ENCODE peak calls at places on chromosomes 13 and 19, in five cellular contexts. One of them, this sample, is unnamed.

GRCh38 chr19:42555801-42556200 is 27.5 kb upstream of the CEACAM1 start:
- DNase-seq in K562: no peak
- DNase-seq in IMR-90: no peak
- DNase-seq in heart left ventricle: no peak
- DNase-seq in H54: no peak
- DNase-seq in this sample: no peak

GRCh38 chr13:87444135-87444534 is 227.0 kb upstream of the SLITRK5 start:
- DNase-seq in K562: no peak
- DNase-seq in IMR-90: no peak
- DNase-seq in heart left ventricle: no peak
- DNase-seq in H54: no peak
- DNase-seq in this sample: no peak

GRCh38 chr19:51166846-51167490 is 24.9 kb downstream of the SIGLEC7 start:
- DNase-seq in K562: peak
- DNase-seq in IMR-90: no peak
- DNase-seq in heart left ventricle: no peak
- DNase-seq in H54: no peak
- DNase-seq in this sample: no peak

GRCh38 chr13:113448885-113449692 is 4.2 kb downstream of the ADPRHL1 start:
- DNase-seq in K562: peak
- DNase-seq in IMR-90: no peak
- DNase-seq in heart left ventricle: peak
- DNase-seq in H54: no peak
- DNase-seq in this sample: peak

GRCh38 chr19:33292595-33293254 is 9.6 kb downstream of the CEBPA start:
- DNase-seq in K562: no peak
- DNase-seq in IMR-90: no peak
- DNase-seq in heart left ventricle: no peak
- DNase-seq in H54: peak
- DNase-seq in this sample: no peak

GRCh38 chr13:44107357-44108121 is 227.8 kb downstream of the LACC1 start:
- DNase-seq in K562: no peak
- DNase-seq in IMR-90: no peak
- DNase-seq in heart left ventricle: no peak
- DNase-seq in H54: no peak
- DNase-seq in this sample: no peak

GRCh38 chr19:47032171-47032811 is 12.7 kb downstream of the NPAS1 start:
- DNase-seq in K562: peak
- DNase-seq in IMR-90: no peak
- DNase-seq in heart left ventricle: no peak
- DNase-seq in H54: no peak
- DNase-seq in this sample: no peak

GRCh38 chr13:34320084-34320483 is 502.1 kb downstream of the RFC3 start:
- DNase-seq in K562: no peak
- DNase-seq in IMR-90: no peak
- DNase-seq in heart left ventricle: no peak
- DNase-seq in H54: no peak
- DNase-seq in this sample: no peak

GRCh38 chr13:37681295-37682032 is 82.9 kb upstream of the POSTN start:
- DNase-seq in K562: no peak
- DNase-seq in IMR-90: peak
- DNase-seq in heart left ventricle: no peak
- DNase-seq in H54: no peak
- DNase-seq in this sample: no peak

GRCh38 chr19:43984687-43985000 is 656 bp downstream of the ZNF155 start:
- DNase-seq in K562: no peak
- DNase-seq in IMR-90: no peak
- DNase-seq in heart left ventricle: peak
- DNase-seq in H54: peak
- DNase-seq in this sample: peak

GRCh38 chr13:104015646-104016396 is 949.6 kb upstream of the SLC10A2 start:
- DNase-seq in K562: no peak
- DNase-seq in IMR-90: peak
- DNase-seq in heart left ventricle: no peak
- DNase-seq in H54: no peak
- DNase-seq in this sample: no peak

GRCh38 chr13:89407357-89407756 is 1736.2 kb downstream of the SLITRK5 start:
- DNase-seq in K562: no peak
- DNase-seq in IMR-90: no peak
- DNase-seq in heart left ventricle: no peak
- DNase-seq in H54: no peak
- DNase-seq in this sample: no peak

GRCh38 chr19:41993612-41994483 is at the start of gene ATP1A3:
- DNase-seq in K562: peak
- DNase-seq in IMR-90: peak
- DNase-seq in heart left ventricle: peak
- DNase-seq in H54: peak
- DNase-seq in this sample: no peak

GRCh38 chr13:45846681-45847080 is 4.9 kb downstream of the SIAH3 start:
- DNase-seq in K562: no peak
- DNase-seq in IMR-90: no peak
- DNase-seq in heart left ventricle: no peak
- DNase-seq in H54: no peak
- DNase-seq in this sample: no peak

GRCh38 chr13:31860002-31860401 is 120.7 kb downstream of the RXFP2 start:
- DNase-seq in K562: no peak
- DNase-seq in IMR-90: no peak
- DNase-seq in heart left ventricle: peak
- DNase-seq in H54: no peak
- DNase-seq in this sample: no peak

GRCh38 chr13:40648040-40648439 is 18.4 kb downstream of the FOXO1 start:
- DNase-seq in K562: no peak
- DNase-seq in IMR-90: no peak
- DNase-seq in heart left ventricle: no peak
- DNase-seq in H54: no peak
- DNase-seq in this sample: no peak

GRCh38 chr19:33396701-33397535 is 23.4 kb downstream of the CEBPG start:
- DNase-seq in K562: no peak
- DNase-seq in IMR-90: no peak
- DNase-seq in heart left ventricle: peak
- DNase-seq in H54: no peak
- DNase-seq in this sample: no peak

GRCh38 chr19:50796128-50796633 is 6.0 kb downstream of the ACP4 start:
- DNase-seq in K562: peak
- DNase-seq in IMR-90: no peak
- DNase-seq in heart left ventricle: no peak
- DNase-seq in H54: no peak
- DNase-seq in this sample: no peak

GRCh38 chr13:66558511-66558910 is 671.6 kb downstream of the PCDH9 start:
- DNase-seq in K562: peak
- DNase-seq in IMR-90: peak
- DNase-seq in heart left ventricle: no peak
- DNase-seq in H54: no peak
- DNase-seq in this sample: no peak

GRCh38 chr13:110826861-110827672 is 87.8 kb downstream of the ANKRD10 start:
- DNase-seq in K562: no peak
- DNase-seq in IMR-90: no peak
- DNase-seq in heart left ventricle: no peak
- DNase-seq in H54: no peak
- DNase-seq in this sample: no peak

GRCh38 chr19:46133777-46134231 is 9.3 kb upstream of the IGFL3 start:
- DNase-seq in K562: no peak
- DNase-seq in IMR-90: no peak
- DNase-seq in heart left ventricle: no peak
- DNase-seq in H54: no peak
- DNase-seq in this sample: no peak

GRCh38 chr19:54287456-54287855 is 6.5 kb upstream of the LILRB2 start:
- DNase-seq in K562: no peak
- DNase-seq in IMR-90: peak
- DNase-seq in heart left ventricle: no peak
- DNase-seq in H54: no peak
- DNase-seq in this sample: no peak

GRCh38 chr13:51729853-51730553 is 74.0 kb downstream of the DHRS12 start:
- DNase-seq in K562: peak
- DNase-seq in IMR-90: peak
- DNase-seq in heart left ventricle: peak
- DNase-seq in H54: peak
- DNase-seq in this sample: peak

GRCh38 chr13:29369060-29369743 is 226.3 kb downstream of the SLC7A1 start:
- DNase-seq in K562: peak
- DNase-seq in IMR-90: peak
- DNase-seq in heart left ventricle: no peak
- DNase-seq in H54: no peak
- DNase-seq in this sample: no peak

GRCh38 chr19:48147597-48148175 is 22.5 kb downstream of the LIG1 start:
- DNase-seq in K562: no peak
- DNase-seq in IMR-90: no peak
- DNase-seq in heart left ventricle: no peak
- DNase-seq in H54: no peak
- DNase-seq in this sample: no peak

GRCh38 chr19:55486971-55487883 is 1.0 kb upstream of the SSC5D start:
- DNase-seq in K562: peak
- DNase-seq in IMR-90: peak
- DNase-seq in heart left ventricle: peak
- DNase-seq in H54: peak
- DNase-seq in this sample: peak

GRCh38 chr19:23287620-23288019 is 37.4 kb upstream of the ZNF724 start:
- DNase-seq in K562: no peak
- DNase-seq in IMR-90: no peak
- DNase-seq in heart left ventricle: no peak
- DNase-seq in H54: no peak
- DNase-seq in this sample: no peak

DNA sequence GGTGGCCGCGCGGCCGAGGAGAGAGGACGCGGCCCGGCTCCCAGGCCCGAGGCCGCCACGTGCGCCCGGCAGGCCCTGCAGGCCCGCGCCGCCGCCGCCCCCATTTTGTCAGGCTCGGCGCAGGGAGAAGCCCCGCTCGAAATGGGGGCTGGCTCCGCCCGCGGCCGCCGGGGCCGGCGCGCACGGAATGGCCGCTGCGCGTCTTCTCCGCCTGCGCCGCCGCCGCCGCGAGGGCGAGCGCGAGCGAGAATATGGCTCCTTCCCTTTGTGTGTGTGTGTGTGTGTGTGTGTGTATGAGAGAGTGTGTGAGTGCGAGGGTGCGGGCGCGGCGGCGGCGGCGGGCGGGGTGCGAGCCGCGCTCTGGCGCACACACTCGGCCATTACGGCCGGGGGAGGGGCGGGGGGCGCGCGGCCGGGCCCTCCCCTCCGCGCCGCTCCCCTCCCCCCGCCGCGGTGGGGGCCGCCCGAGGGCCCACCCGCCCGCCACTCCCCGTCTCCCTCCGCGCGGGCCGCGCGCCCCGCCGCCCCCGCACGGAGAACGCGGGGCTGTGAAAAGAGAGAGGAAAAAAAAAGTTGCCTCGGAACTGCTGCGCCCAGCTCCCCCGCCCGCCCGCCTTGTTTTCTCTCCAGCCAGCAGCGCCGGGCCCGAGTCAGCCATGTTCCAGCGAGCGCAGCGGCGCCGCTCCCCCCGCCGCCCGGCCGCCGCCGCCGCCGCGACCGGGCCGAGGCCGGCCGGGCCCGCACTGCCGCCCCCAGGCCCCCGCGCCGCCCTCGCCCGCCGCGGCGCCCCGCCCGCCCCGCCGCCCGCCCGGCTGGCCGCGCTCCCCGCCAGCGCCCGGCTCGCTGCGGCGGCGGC is 1.0 kb downstream of the HMGB1 start:
- DNase-seq in K562: peak
- DNase-seq in IMR-90: peak
- DNase-seq in heart left ventricle: peak
- DNase-seq in H54: no peak
- DNase-seq in this sample: peak
- TF ChIP-seq POLR2A in K562: no peak
- TF ChIP-seq POLR2A in IMR-90: peak
- TF ChIP-seq POLR2A in heart left ventricle: no peak
- TF ChIP-seq POLR2A in H54: peak
- TF ChIP-seq POLR2A in this sample: peak

DNA sequence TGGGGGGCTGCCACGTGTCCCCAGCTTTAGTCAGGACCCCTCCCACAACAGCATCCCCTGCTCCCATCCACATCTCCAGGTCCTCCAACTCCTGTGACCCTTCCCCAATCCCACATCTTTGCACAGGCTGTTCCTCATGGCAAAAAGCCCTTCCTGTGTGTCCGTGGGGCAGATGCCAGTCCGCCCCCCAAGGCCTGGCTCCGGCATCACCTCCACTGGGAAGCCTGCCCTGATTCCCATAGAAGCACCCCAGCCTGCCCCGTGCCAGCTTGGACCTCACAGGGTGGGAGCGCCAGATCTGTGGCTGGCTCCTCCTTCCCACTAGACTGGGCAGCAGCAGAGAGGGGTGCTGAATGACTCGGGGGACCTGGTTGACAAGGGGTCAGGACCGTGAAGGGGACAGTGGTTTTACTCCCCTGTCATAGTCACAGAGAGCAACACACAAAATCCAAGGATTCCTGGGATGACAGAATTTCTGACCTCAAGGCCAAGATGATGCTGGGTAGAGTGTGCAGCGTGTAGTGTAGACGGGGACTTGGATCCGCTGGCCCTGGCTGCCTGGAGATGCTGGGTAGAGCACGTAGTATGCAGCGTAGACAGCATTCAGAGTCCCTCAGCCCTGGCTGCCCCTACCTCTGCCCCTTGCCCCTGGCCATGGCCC is 13.3 kb downstream of the KLF2 start:
- DNase-seq in K562: no peak
- DNase-seq in IMR-90: no peak
- DNase-seq in heart left ventricle: no peak
- DNase-seq in H54: no peak
- DNase-seq in this sample: no peak
- TF ChIP-seq POLR2A in K562: no peak
- TF ChIP-seq POLR2A in IMR-90: no peak
- TF ChIP-seq POLR2A in heart left ventricle: no peak
- TF ChIP-seq POLR2A in H54: no peak
- TF ChIP-seq POLR2A in this sample: no peak

DNA sequence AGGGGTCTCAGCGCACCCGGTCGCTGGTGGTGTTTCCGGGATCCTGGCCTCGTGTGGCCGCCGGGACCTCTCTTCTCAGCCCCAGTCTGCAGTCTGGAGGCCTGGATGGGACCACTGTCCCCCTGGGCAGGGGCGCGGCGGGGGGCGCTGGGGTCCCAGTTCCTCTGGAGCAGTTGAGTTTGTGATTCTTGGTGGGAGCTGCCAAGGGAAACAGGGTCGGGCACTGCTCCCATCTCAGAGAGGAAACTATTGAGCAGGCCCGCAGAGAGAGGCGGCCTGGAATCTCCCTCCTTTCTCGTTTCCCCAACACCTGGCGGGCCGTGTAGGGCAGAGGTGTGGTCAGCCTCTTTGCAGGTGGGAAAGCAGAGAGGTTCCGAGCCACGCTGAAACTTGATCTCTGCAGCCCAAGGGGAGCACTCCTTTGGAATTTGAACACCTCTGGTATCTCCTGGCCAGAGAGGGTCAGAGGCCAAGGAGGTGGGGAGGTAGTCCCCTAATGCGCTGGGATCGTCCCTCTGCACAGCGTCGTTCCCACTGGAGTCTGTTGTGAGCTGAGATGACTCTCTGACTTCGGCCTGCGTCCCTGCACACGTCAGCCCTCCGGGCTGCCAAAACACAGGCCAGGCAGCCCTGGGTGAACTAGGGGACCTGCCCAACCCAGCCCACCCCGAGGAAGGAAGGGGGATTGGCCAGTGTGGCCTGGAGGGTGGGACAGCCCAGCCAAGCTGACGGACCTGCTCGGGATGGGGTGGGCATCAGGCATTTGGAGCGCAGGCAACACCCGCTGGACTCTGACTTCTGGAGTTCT is 769 bp downstream of the PLEKHF1 start:
- DNase-seq in K562: peak
- DNase-seq in IMR-90: peak
- DNase-seq in heart left ventricle: peak
- DNase-seq in H54: no peak
- DNase-seq in this sample: peak
- TF ChIP-seq POLR2A in K562: no peak
- TF ChIP-seq POLR2A in IMR-90: peak
- TF ChIP-seq POLR2A in heart left ventricle: peak
- TF ChIP-seq POLR2A in H54: no peak
- TF ChIP-seq POLR2A in this sample: no peak

GRCh38 chr19:40231544-40232424 is 5.3 kb upstream of the CCNP start:
- DNase-seq in K562: peak
- DNase-seq in IMR-90: no peak
- DNase-seq in heart left ventricle: peak
- DNase-seq in H54: peak
- DNase-seq in this sample: no peak
- TF ChIP-seq POLR2A in K562: peak
- TF ChIP-seq POLR2A in IMR-90: no peak
- TF ChIP-seq POLR2A in heart left ventricle: no peak
- TF ChIP-seq POLR2A in H54: no peak
- TF ChIP-seq POLR2A in this sample: no peak